ENCODE peak calls at places on chromosomes 1 and 21, in seven cellular contexts. A is pancreas; P is GM23338; U is heart right ventricle; Y is left ventricle myocardium inferior; K is CD8-positive, alpha-beta T cell; Z is endothelial cell of umbilical vein. B is an unnamed sample.

GRCh38 chr1:20448626-20449215 is 37.3 kb downstream of the CAMK2N1 start:
- DNase-seq in A (no peak), P (peak; percentile 54), U (no peak), Y (no peak), K (no peak), Z (no peak), B (no peak)

GRCh38 chr1:2574350-2574749 is 12.2 kb upstream of the PRXL2B start:
- DNase-seq in A (no peak), P (no peak), U (no peak), Y (no peak), K (no peak), Z (no peak), B (no peak)

GRCh38 chr1:16716691-16717173 is 23.6 kb upstream of the RNU1-4 start:
- DNase-seq in A (peak; percentile 24), P (no peak), U (no peak), Y (no peak), K (no peak), Z (peak; percentile 7), B (no peak)

GRCh38 chr1:25435315-25436103 is 4.8 kb downstream of the MACO1 start:
- DNase-seq in A (no peak), P (no peak), U (no peak), Y (no peak), K (no peak), Z (peak; percentile 12), B (no peak)

GRCh38 chr1:88998716-88999115 is 6.3 kb upstream of the KYAT3 start:
- DNase-seq in A (no peak), P (peak; percentile 85), U (peak; percentile 30), Y (no peak), K (no peak), Z (peak; percentile 69), B (no peak)

GRCh38 chr1:221089803-221090202 is 210.6 kb downstream of the HLX start:
- DNase-seq in A (no peak), P (no peak), U (no peak), Y (no peak), K (no peak), Z (no peak), B (no peak)

GRCh38 chr21:16536661-16537359 is 807.0 kb downstream of the USP25 start:
- DNase-seq in A (no peak), P (no peak), U (no peak), Y (no peak), K (no peak), Z (peak; percentile 65), B (no peak)

GRCh38 chr1:182330303-182330702 is 61.3 kb downstream of the GLUL start:
- DNase-seq in A (no peak), P (no peak), U (no peak), Y (no peak), K (no peak), Z (no peak), B (no peak)

GRCh38 chr1:22266162-22266561 is 123.3 kb upstream of the WNT4 start:
- DNase-seq in A (no peak), P (no peak), U (no peak), Y (no peak), K (no peak), Z (no peak), B (no peak)

GRCh38 chr1:152667625-152668024 is 4.4 kb downstream of the LCE2D start:
- DNase-seq in A (no peak), P (no peak), U (no peak), Y (no peak), K (no peak), Z (no peak), B (no peak)

GRCh38 chr1:65495137-65495536 is 74.7 kb downstream of the LEPR start:
- DNase-seq in A (no peak), P (no peak), U (no peak), Y (no peak), K (no peak), Z (no peak), B (no peak)

GRCh38 chr1:41504126-41505035 is 19.9 kb upstream of the EDN2 start:
- DNase-seq in A (no peak), P (no peak), U (no peak), Y (no peak), K (no peak), Z (no peak), B (no peak)

GRCh38 chr1:164891615-164892014 is 332.6 kb downstream of the PBX1 start:
- DNase-seq in A (no peak), P (peak; percentile 50), U (no peak), Y (no peak), K (no peak), Z (no peak), B (no peak)

GRCh38 chr1:6961905-6962304 is 176.7 kb downstream of the CAMTA1 start:
- DNase-seq in A (no peak), P (peak; percentile 57), U (no peak), Y (no peak), K (no peak), Z (no peak), B (no peak)

GRCh38 chr1:209775634-209776033 is 8.7 kb downstream of the C1orf74 start:
- DNase-seq in A (no peak), P (no peak), U (no peak), Y (no peak), K (no peak), Z (no peak), B (no peak)

GRCh38 chr1:24413350-24414163 is at the start of gene STPG1:
- DNase-seq in A (peak; percentile 91), P (peak; percentile 92), U (peak; percentile 71), Y (peak; percentile 76), K (peak; percentile 49), Z (peak; percentile 92), B (peak; percentile 90)

GRCh38 chr1:64881281-64881680 is 85.1 kb downstream of the JAK1 start:
- DNase-seq in A (no peak), P (no peak), U (no peak), Y (no peak), K (no peak), Z (no peak), B (no peak)

GRCh38 chr1:28890435-28890834 is 23.9 kb upstream of the EPB41 start:
- DNase-seq in A (no peak), P (no peak), U (no peak), Y (no peak), K (no peak), Z (no peak), B (no peak)

GRCh38 chr1:180691322-180691721 is 59.5 kb downstream of the XPR1 start:
- DNase-seq in A (no peak), P (no peak), U (no peak), Y (no peak), K (no peak), Z (peak; percentile 31), B (no peak)

GRCh38 chr1:100627936-100628335 is 90.0 kb downstream of the GPR88 start:
- DNase-seq in A (no peak), P (no peak), U (no peak), Y (no peak), K (no peak), Z (peak; percentile 41), B (no peak)

GRCh38 chr1:51423098-51423821 is 92.9 kb upstream of the TTC39A start:
- DNase-seq in A (no peak), P (peak; percentile 78), U (peak; percentile 37), Y (no peak), K (no peak), Z (peak; percentile 29), B (no peak)

GRCh38 chr1:230204852-230205251 is 137.8 kb downstream of the GALNT2 start:
- DNase-seq in A (peak; percentile 34), P (no peak), U (no peak), Y (no peak), K (no peak), Z (no peak), B (peak; percentile 77)

GRCh38 chr1:108072294-108072693 is 107.3 kb upstream of the VAV3 start:
- DNase-seq in A (no peak), P (no peak), U (no peak), Y (no peak), K (no peak), Z (no peak), B (no peak)

DNA sequence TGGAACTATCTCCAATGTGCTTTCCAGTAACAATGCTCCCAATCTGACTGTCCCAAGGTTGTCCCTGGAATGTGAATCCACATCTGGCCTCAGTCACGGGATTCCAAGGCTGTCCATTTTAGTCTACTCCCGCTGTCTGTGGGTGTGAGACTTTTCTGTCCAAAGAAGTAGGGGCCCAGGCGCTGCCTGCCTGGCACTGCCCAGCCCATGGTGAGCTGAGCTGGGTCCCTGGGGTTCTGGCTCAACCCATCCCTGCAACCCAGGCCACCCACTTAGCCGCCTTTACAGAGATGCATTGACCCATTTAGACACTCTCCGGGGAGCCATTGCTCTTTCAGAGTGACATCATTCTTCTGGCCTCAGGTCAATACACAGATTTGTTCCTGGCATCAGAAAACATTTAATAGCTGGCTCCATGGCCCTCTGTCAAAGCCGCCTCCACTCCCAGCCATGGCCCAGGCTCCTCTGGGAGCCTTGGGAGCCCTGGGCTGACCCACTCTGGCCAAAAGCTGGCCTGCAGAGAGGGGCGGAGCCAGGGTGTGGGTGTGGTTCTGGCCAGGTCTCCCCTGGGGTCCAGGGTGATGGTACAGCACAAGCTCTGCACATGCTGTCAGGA is 47.2 kb upstream of the PAX7 start:
- DNase-seq in A (peak; percentile 27), P (no peak), U (peak; percentile 17), Y (peak; percentile 49), K (no peak), Z (no peak), B (no peak)
- H3K27me3 ChIP-seq in A (no peaks in the 10 kb centered on the region), P (no peaks in the 10 kb centered on the region), U (peaks cover 24% of the 10 kb centered on the region), Y (peaks cover 60% of the 10 kb centered on the region), K (no peaks in the 10 kb centered on the region), Z (no peaks in the 10 kb centered on the region), B (peaks cover 23% of the 10 kb centered on the region)

GRCh38 chr1:168481586-168481985 is 62.2 kb downstream of the XCL2 start:
- DNase-seq in A (no peak), P (no peak), U (no peak), Y (no peak), K (no peak), Z (no peak), B (no peak)
- H3K27ac ChIP-seq in A (no peak overlapping the region), P (no peak overlapping the region), U (peak overlapping the region; percentile 46), Y (peak overlapping the region; percentile 49), K (no peak overlapping the region), Z (no peak overlapping the region), B (no peak overlapping the region)

GRCh38 chr1:1063261-1063944 is 10.7 kb downstream of the RNF223 start:
- DNase-seq in A (no peak), P (no peak), U (no peak), Y (no peak), K (no peak), Z (no peak), B (no peak)
- H3K27me3 ChIP-seq in A (peaks cover 9% of the 10 kb centered on the region), P (peaks cover 45% of the 10 kb centered on the region), U (peaks cover 96% of the 10 kb centered on the region), Y (peaks cover 92% of the 10 kb centered on the region), K (no peaks in the 10 kb centered on the region), Z (no peaks in the 10 kb centered on the region), B (peaks cover 73% of the 10 kb centered on the region)

DNA sequence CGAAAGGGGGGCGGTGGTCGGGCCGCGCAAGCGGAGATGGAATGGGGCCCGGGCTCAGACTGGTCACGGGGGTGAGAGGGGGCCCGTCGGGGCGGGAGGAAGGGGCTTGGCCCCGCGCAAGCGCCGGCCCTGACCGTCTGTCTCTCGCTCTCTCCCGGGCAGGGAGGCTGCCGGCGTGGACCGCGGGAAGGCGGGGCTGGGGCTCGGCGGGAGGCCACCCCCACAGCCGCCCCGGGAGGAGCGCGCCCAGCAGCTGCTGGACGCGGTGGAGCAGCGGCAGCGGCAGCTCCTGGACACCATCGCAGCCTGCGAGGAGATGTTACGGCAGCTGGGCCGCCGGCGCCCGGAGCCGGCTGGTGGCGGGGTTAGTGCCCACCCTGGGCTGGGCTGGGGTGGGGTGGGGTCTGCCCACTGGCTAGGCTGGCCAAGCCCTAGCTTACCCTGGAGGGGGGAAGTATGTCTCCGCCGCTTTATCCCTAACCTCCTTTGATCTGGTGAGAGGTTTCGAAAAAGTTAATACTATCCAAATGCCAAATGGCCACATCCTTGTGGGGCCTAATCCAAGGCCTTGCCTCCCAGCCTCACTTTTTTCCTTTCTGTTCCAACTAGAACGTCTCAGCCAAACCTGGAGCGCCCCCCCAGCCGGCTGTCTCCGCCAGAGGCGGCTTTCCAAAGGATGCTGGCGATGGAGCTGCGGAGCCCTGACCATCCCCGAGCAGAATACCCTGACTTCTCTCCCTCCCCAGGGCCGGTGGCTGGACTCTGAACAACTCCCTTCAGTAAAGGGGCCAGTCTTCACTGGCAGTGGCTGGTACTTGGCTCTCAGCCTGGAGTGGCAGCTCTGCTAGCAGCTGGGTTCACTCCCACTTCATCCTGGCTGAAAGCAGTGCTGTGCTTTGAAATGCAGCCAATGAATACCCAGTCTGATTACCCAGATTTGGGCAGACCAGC is 636 bp upstream of the YRDC start:
- DNase-seq in A (peak; percentile 86), P (peak; percentile 59), U (peak; percentile 64), Y (peak; percentile 63), K (no peak), Z (peak; percentile 59), B (peak; percentile 54)
- H3K27ac ChIP-seq in A (peak overlapping the region; percentile 89), P (peak overlapping the region; percentile 63), U (peak overlapping the region; percentile 99), Y (peak overlapping the region; percentile 98), K (peak overlapping the region; percentile 86), Z (peak overlapping the region; percentile 91), B (peak overlapping the region; percentile 93)